ENCODE peak calls at places on chromosomes 6 and 20, in four cellular contexts. One of them, this sample, is unnamed. For H3K9me3, the result is how much of the 10 kb centered on the place peaks cover.

GRCh38 chr6:134925800-134926199 is 24.1 kb downstream of the ALDH8A1 start:
- DNase-seq in fibroblast of lung: peak
- DNase-seq in GM12878: no peak
- DNase-seq in HCT116: no peak
- DNase-seq in this sample: no peak

GRCh38 chr6:34021001-34021838 is 124.7 kb downstream of the GRM4 start:
- DNase-seq in fibroblast of lung: no peak
- DNase-seq in GM12878: no peak
- DNase-seq in HCT116: no peak
- DNase-seq in this sample: no peak

GRCh38 chr20:47133809-47134456 is 222.6 kb downstream of the ZMYND8 start:
- DNase-seq in fibroblast of lung: peak
- DNase-seq in GM12878: no peak
- DNase-seq in HCT116: no peak
- DNase-seq in this sample: no peak

GRCh38 chr6:31332637-31333602 is 24.1 kb downstream of the HLA-B start:
- DNase-seq in fibroblast of lung: peak
- DNase-seq in GM12878: no peak
- DNase-seq in HCT116: no peak
- DNase-seq in this sample: no peak

GRCh38 chr20:16904751-16905150 is 156.6 kb downstream of the OTOR start:
- DNase-seq in fibroblast of lung: no peak
- DNase-seq in GM12878: no peak
- DNase-seq in HCT116: no peak
- DNase-seq in this sample: no peak

GRCh38 chr6:10465633-10466499 is 51.0 kb upstream of the TFAP2A start:
- DNase-seq in fibroblast of lung: peak
- DNase-seq in GM12878: no peak
- DNase-seq in HCT116: peak
- DNase-seq in this sample: peak

GRCh38 chr6:170048615-170049256 is 242.1 kb downstream of the DLL1 start:
- DNase-seq in fibroblast of lung: no peak
- DNase-seq in GM12878: no peak
- DNase-seq in HCT116: no peak
- DNase-seq in this sample: peak

GRCh38 chr6:145815351-145815772 is 767 bp upstream of the FBXO30 start:
- DNase-seq in fibroblast of lung: peak
- DNase-seq in GM12878: no peak
- DNase-seq in HCT116: no peak
- DNase-seq in this sample: no peak

GRCh38 chr20:25372584-25373336 is 17.9 kb downstream of the ABHD12 start:
- DNase-seq in fibroblast of lung: peak
- DNase-seq in GM12878: no peak
- DNase-seq in HCT116: no peak
- DNase-seq in this sample: no peak

GRCh38 chr6:129032602-129033001 is 149.7 kb downstream of the LAMA2 start:
- DNase-seq in fibroblast of lung: no peak
- DNase-seq in GM12878: no peak
- DNase-seq in HCT116: no peak
- DNase-seq in this sample: no peak

GRCh38 chr20:22743426-22743825 is 159.1 kb upstream of the FOXA2 start:
- DNase-seq in fibroblast of lung: no peak
- DNase-seq in GM12878: no peak
- DNase-seq in HCT116: no peak
- DNase-seq in this sample: no peak

GRCh38 chr6:93453956-93454355 is 34.6 kb upstream of the EPHA7 start:
- DNase-seq in fibroblast of lung: no peak
- DNase-seq in GM12878: peak
- DNase-seq in HCT116: no peak
- DNase-seq in this sample: no peak

GRCh38 chr6:12348530-12349511 is 58.7 kb downstream of the EDN1 start:
- DNase-seq in fibroblast of lung: peak
- DNase-seq in GM12878: no peak
- DNase-seq in HCT116: peak
- DNase-seq in this sample: no peak

GRCh38 chr6:30970946-30971345 is 12.6 kb upstream of the MUC21 start:
- DNase-seq in fibroblast of lung: no peak
- DNase-seq in GM12878: no peak
- DNase-seq in HCT116: no peak
- DNase-seq in this sample: no peak

GRCh38 chr6:43517503-43518357 is 841 bp downstream of the POLR1C start:
- DNase-seq in fibroblast of lung: peak
- DNase-seq in GM12878: no peak
- DNase-seq in HCT116: no peak
- DNase-seq in this sample: no peak

GRCh38 chr20:25242231-25242630 is 5.7 kb upstream of the PYGB start:
- DNase-seq in fibroblast of lung: no peak
- DNase-seq in GM12878: no peak
- DNase-seq in HCT116: no peak
- DNase-seq in this sample: peak

GRCh38 chr20:44945261-44945660 is 14.9 kb downstream of the TOMM34 start:
- DNase-seq in fibroblast of lung: no peak
- DNase-seq in GM12878: no peak
- DNase-seq in HCT116: no peak
- DNase-seq in this sample: no peak

GRCh38 chr6:133693565-133693964 is 195.3 kb upstream of the TCF21 start:
- DNase-seq in fibroblast of lung: no peak
- DNase-seq in GM12878: no peak
- DNase-seq in HCT116: no peak
- DNase-seq in this sample: no peak

GRCh38 chr20:44208770-44209169 is 1.8 kb downstream of the OSER1 start:
- DNase-seq in fibroblast of lung: peak
- DNase-seq in GM12878: no peak
- DNase-seq in HCT116: no peak
- DNase-seq in this sample: no peak

GRCh38 chr6:87730310-87730709 is 28.3 kb upstream of the AKIRIN2 start:
- DNase-seq in fibroblast of lung: peak
- DNase-seq in GM12878: no peak
- DNase-seq in HCT116: no peak
- DNase-seq in this sample: peak

GRCh38 chr6:62652692-62653328 is 366.8 kb upstream of the KHDRBS2 start:
- DNase-seq in fibroblast of lung: peak
- DNase-seq in GM12878: no peak
- DNase-seq in HCT116: peak
- DNase-seq in this sample: no peak

GRCh38 chr6:7939186-7939863 is 28.7 kb upstream of the TXNDC5 start:
- DNase-seq in fibroblast of lung: no peak
- DNase-seq in GM12878: no peak
- DNase-seq in HCT116: no peak
- DNase-seq in this sample: no peak

GRCh38 chr20:60501048-60501447 is 542.8 kb downstream of the CDH26 start:
- DNase-seq in fibroblast of lung: no peak
- DNase-seq in GM12878: no peak
- DNase-seq in HCT116: no peak
- DNase-seq in this sample: no peak

GRCh38 chr20:46683939-46684750 is 5.1 kb downstream of the TP53RK start:
- DNase-seq in fibroblast of lung: peak
- DNase-seq in GM12878: no peak
- DNase-seq in HCT116: no peak
- DNase-seq in this sample: peak

GRCh38 chr6:26316291-26316690 is 48.7 kb upstream of the BTN3A2 start:
- DNase-seq in fibroblast of lung: no peak
- DNase-seq in GM12878: no peak
- DNase-seq in HCT116: no peak
- DNase-seq in this sample: no peak

GRCh38 chr6:16362296-16362695 is 123.9 kb downstream of the GMPR start:
- DNase-seq in fibroblast of lung: no peak
- DNase-seq in GM12878: no peak
- DNase-seq in HCT116: no peak
- DNase-seq in this sample: no peak

GRCh38 chr20:57425150-57426013 is 34.2 kb downstream of the RBM38 start:
- DNase-seq in fibroblast of lung: peak
- DNase-seq in GM12878: no peak
- DNase-seq in HCT116: no peak
- DNase-seq in this sample: no peak

GRCh38 chr6:36387440-36388303 is at the start of gene ETV7:
- DNase-seq in fibroblast of lung: peak
- DNase-seq in GM12878: no peak
- DNase-seq in HCT116: no peak
- DNase-seq in this sample: peak

GRCh38 chr20:1664911-1665310 is 7.3 kb upstream of the SIRPG start:
- DNase-seq in fibroblast of lung: no peak
- DNase-seq in GM12878: peak
- DNase-seq in HCT116: no peak
- DNase-seq in this sample: no peak

GRCh38 chr20:19975436-19975799 is 41.7 kb upstream of the NAA20 start:
- DNase-seq in fibroblast of lung: peak
- DNase-seq in GM12878: no peak
- DNase-seq in HCT116: no peak
- DNase-seq in this sample: no peak

GRCh38 chr6:147787407-147787806 is 278.9 kb downstream of the SAMD5 start:
- DNase-seq in fibroblast of lung: no peak
- DNase-seq in GM12878: no peak
- DNase-seq in HCT116: no peak
- DNase-seq in this sample: no peak

GRCh38 chr6:47057830-47058540 is 15.9 kb upstream of the ADGRF1 start:
- DNase-seq in fibroblast of lung: peak
- DNase-seq in GM12878: no peak
- DNase-seq in HCT116: no peak
- DNase-seq in this sample: no peak

DNA sequence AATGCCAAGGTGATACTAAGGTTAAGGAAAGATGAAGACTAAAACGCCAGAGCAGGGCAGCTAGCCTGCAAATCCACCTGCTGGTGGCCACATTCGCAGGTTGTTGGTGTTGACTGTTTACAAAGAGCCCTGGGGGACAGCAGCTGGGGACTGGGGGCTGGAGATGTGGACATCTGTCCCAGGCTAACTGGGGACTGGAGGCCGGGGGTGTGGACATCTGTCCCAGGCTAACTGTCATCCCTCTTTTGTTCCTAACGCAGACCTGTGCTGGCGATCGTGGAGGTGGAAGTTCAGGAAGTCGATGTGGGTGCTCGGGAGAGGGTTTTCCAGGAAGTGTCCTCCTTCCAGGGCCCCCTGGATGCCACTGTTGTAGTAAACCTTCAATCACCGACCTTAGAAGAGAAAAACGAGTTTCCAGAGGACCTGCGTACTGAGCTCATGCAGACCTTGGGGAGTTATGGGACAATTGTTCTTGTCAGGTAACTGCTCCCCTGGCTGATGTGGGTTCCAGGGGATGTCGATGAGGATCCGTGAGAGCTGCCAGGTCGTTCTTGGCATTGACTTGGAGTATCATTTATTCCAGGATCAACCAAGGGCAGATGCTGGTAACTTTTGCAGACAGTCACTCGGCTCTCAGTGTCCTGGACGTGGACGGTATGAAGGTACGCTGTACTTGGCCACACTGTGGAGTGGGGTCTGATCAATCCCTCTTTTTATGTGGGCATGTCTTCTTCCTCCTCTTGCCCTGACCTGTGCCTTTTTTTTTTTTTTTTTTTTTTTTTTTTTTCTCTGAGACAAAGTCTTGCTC is 87.0 kb downstream of the SERAC1 start:
- DNase-seq in fibroblast of lung: no peak
- DNase-seq in GM12878: no peak
- DNase-seq in HCT116: no peak
- DNase-seq in this sample: no peak
- H3K9me3 ChIP-seq in fibroblast of lung: under half
- H3K9me3 ChIP-seq in GM12878: under half
- H3K9me3 ChIP-seq in HCT116: under half
- H3K9me3 ChIP-seq in this sample: under half

GRCh38 chr20:37977786-37978185 is 55.5 kb downstream of the TTI1 start:
- DNase-seq in fibroblast of lung: no peak
- DNase-seq in GM12878: no peak
- DNase-seq in HCT116: no peak
- DNase-seq in this sample: peak
- H3K9ac ChIP-seq in fibroblast of lung: no peak
- H3K9ac ChIP-seq in GM12878: no peak
- H3K9ac ChIP-seq in HCT116: no peak
- H3K9ac ChIP-seq in this sample: no peak

DNA sequence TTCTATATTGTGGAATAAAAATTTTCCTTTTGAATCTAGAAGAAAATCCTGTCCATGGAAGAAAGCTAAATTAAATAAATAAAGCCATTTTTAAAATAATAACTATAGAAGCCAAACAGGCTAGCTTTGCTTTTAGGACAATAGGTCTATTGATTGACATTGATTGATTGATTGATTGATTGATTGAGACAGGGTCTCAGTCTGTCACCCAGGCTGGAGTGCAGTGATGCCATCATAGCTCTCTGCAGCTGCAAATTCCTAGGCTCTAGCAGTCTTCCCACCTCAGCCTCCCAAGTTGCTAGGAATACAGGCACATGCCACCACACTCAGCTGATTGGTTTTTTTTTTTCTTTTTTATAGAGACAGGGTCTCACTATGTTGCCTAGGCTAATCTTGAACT is 97.9 kb downstream of the COL12A1 start:
- DNase-seq in fibroblast of lung: no peak
- DNase-seq in GM12878: no peak
- DNase-seq in HCT116: no peak
- DNase-seq in this sample: no peak
- H3K9me3 ChIP-seq in fibroblast of lung: under half
- H3K9me3 ChIP-seq in GM12878: under half
- H3K9me3 ChIP-seq in HCT116: under half
- H3K9me3 ChIP-seq in this sample: under half

GRCh38 chr20:50658804-50659380 is 32.5 kb downstream of the RIPOR3 start:
- DNase-seq in fibroblast of lung: no peak
- DNase-seq in GM12878: no peak
- DNase-seq in HCT116: no peak
- DNase-seq in this sample: no peak

GRCh38 chr20:50655325-50655880 is 35.9 kb downstream of the RIPOR3 start:
- DNase-seq in fibroblast of lung: peak
- DNase-seq in GM12878: no peak
- DNase-seq in HCT116: no peak
- DNase-seq in this sample: peak

GRCh38 chr20:50651676-50652075 is 39.7 kb downstream of the RIPOR3 start:
- DNase-seq in fibroblast of lung: no peak
- DNase-seq in GM12878: no peak
- DNase-seq in HCT116: no peak
- DNase-seq in this sample: no peak

GRCh38 chr20:50652702-50653294 is 38.5 kb downstream of the RIPOR3 start:
- DNase-seq in fibroblast of lung: peak
- DNase-seq in GM12878: peak
- DNase-seq in HCT116: no peak
- DNase-seq in this sample: no peak

DNA sequence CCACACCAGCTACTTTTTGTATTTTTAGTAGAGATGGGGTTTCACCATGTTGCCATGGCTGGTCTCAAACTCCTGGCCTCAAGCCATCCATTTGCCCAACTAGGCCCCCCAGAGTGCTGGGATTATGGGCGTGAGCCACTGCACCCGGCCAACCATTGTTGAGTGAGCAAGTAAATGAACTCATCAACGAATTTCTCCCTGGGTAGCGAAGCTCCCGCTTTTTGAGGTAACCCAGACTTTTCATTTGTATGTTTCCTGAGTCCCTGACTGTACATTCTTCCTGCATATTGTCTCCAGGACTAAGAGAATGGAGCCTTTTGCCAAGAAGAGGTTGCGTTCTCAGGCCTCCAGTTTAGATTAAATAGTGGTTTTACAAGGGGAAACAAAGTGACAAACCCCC is 36.4 kb downstream of the RIPOR3 start:
- DNase-seq in fibroblast of lung: peak
- DNase-seq in GM12878: no peak
- DNase-seq in HCT116: no peak
- DNase-seq in this sample: no peak
- H3K9ac ChIP-seq in fibroblast of lung: no peak
- H3K9ac ChIP-seq in GM12878: no peak
- H3K9ac ChIP-seq in HCT116: no peak
- H3K9ac ChIP-seq in this sample: no peak

This sample was measured in colonic mucosa.